ENCODE peak calls at places on chromosomes 11 and 22, in seven cellular contexts. One of them, this sample, is unnamed.

GRCh38 chr22:17587631-17588030 is 24.3 kb downstream of the SLC25A18 start:
- DNase-seq in IMR-90: no peak
- DNase-seq in neuronal stem cell: no peak
- DNase-seq in cardiac fibroblast: no peak
- DNase-seq in H7: no peak
- DNase-seq in choroid plexus epithelial cell: no peak
- DNase-seq in colonic mucosa: no peak
- DNase-seq in this sample: no peak

GRCh38 chr11:91366186-91366585 is 858.4 kb upstream of the FAT3 start:
- DNase-seq in IMR-90: no peak
- DNase-seq in neuronal stem cell: no peak
- DNase-seq in cardiac fibroblast: no peak
- DNase-seq in H7: no peak
- DNase-seq in choroid plexus epithelial cell: no peak
- DNase-seq in colonic mucosa: no peak
- DNase-seq in this sample: no peak

GRCh38 chr11:78453140-78453935 is 35.7 kb upstream of the GAB2 start:
- DNase-seq in IMR-90: peak; percentile 34
- DNase-seq in neuronal stem cell: no peak
- DNase-seq in cardiac fibroblast: no peak
- DNase-seq in H7: no peak
- DNase-seq in choroid plexus epithelial cell: peak; percentile 67
- DNase-seq in colonic mucosa: no peak
- DNase-seq in this sample: no peak

GRCh38 chr11:86743223-86744118 is 56.9 kb upstream of the PRSS23 start:
- DNase-seq in IMR-90: peak; percentile 99
- DNase-seq in neuronal stem cell: no peak
- DNase-seq in cardiac fibroblast: peak; percentile 93
- DNase-seq in H7: no peak
- DNase-seq in choroid plexus epithelial cell: peak; percentile 96
- DNase-seq in colonic mucosa: peak; percentile 27
- DNase-seq in this sample: peak; percentile 49

GRCh38 chr22:39719559-39720450 is 149.3 kb downstream of the CACNA1I start:
- DNase-seq in IMR-90: no peak
- DNase-seq in neuronal stem cell: no peak
- DNase-seq in cardiac fibroblast: no peak
- DNase-seq in H7: peak; percentile 48
- DNase-seq in choroid plexus epithelial cell: peak; percentile 38
- DNase-seq in colonic mucosa: no peak
- DNase-seq in this sample: no peak

GRCh38 chr11:36605221-36606216 is 7.5 kb upstream of the RAG2 start:
- DNase-seq in IMR-90: no peak
- DNase-seq in neuronal stem cell: no peak
- DNase-seq in cardiac fibroblast: no peak
- DNase-seq in H7: no peak
- DNase-seq in choroid plexus epithelial cell: no peak
- DNase-seq in colonic mucosa: no peak
- DNase-seq in this sample: no peak

GRCh38 chr22:24156146-24156914 is 25.0 kb upstream of the SUSD2 start:
- DNase-seq in IMR-90: peak; percentile 52
- DNase-seq in neuronal stem cell: peak; percentile 35
- DNase-seq in cardiac fibroblast: peak; percentile 36
- DNase-seq in H7: peak; percentile 83
- DNase-seq in choroid plexus epithelial cell: peak; percentile 50
- DNase-seq in colonic mucosa: peak; percentile 39
- DNase-seq in this sample: peak; percentile 64

GRCh38 chr11:30143098-30143705 is 87.6 kb upstream of the FSHB start:
- DNase-seq in IMR-90: peak; percentile 15
- DNase-seq in neuronal stem cell: peak; percentile 63
- DNase-seq in cardiac fibroblast: peak; percentile 46
- DNase-seq in H7: peak; percentile 12
- DNase-seq in choroid plexus epithelial cell: peak; percentile 49
- DNase-seq in colonic mucosa: no peak
- DNase-seq in this sample: no peak

GRCh38 chr11:69280994-69281393 is 13.0 kb upstream of the MYEOV start:
- DNase-seq in IMR-90: peak; percentile 64
- DNase-seq in neuronal stem cell: no peak
- DNase-seq in cardiac fibroblast: peak; percentile 76
- DNase-seq in H7: no peak
- DNase-seq in choroid plexus epithelial cell: peak; percentile 81
- DNase-seq in colonic mucosa: no peak
- DNase-seq in this sample: peak; percentile 71

GRCh38 chr11:106858200-106858599 is 160.1 kb downstream of the GUCY1A2 start:
- DNase-seq in IMR-90: no peak
- DNase-seq in neuronal stem cell: no peak
- DNase-seq in cardiac fibroblast: no peak
- DNase-seq in H7: no peak
- DNase-seq in choroid plexus epithelial cell: no peak
- DNase-seq in colonic mucosa: no peak
- DNase-seq in this sample: no peak

GRCh38 chr11:110710520-110711381 is 1.5 kb downstream of the ARHGAP20 start:
- DNase-seq in IMR-90: peak; percentile 51
- DNase-seq in neuronal stem cell: no peak
- DNase-seq in cardiac fibroblast: peak; percentile 38
- DNase-seq in H7: peak; percentile 64
- DNase-seq in choroid plexus epithelial cell: peak; percentile 63
- DNase-seq in colonic mucosa: peak; percentile 34
- DNase-seq in this sample: peak; percentile 58
- H3K4me3 ChIP-seq in IMR-90: peak overlapping the region; percentile 69
- H3K4me3 ChIP-seq in neuronal stem cell: no peak overlapping the region
- H3K4me3 ChIP-seq in cardiac fibroblast: peak overlapping the region; percentile 68
- H3K4me3 ChIP-seq in H7: peak overlapping the region; percentile 49
- H3K4me3 ChIP-seq in choroid plexus epithelial cell: peak overlapping the region; percentile 88
- H3K4me3 ChIP-seq in colonic mucosa: peak overlapping the region; percentile 58
- H3K4me3 ChIP-seq in this sample: peak overlapping the region; percentile 60

DNA sequence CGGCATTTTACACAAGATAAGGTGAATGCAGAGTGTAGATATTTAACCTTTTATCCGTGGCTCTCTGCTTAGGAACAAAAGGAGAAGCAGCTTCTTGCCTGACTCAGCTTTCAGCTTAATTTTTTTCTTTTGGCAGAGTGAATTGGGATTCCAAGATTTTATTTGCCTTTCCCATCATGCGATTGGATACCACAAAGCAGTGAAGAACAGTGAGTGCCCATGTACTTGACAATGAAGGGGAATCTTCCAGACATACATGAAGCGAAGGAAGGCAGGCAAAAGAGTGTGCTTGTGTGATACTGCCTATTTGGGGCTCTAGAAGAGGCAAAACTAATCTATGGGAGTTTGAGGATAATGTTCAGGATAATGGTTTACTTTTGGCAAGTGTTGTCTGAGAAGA is 17.1 kb upstream of the CHKA start:
- DNase-seq in IMR-90: no peak
- DNase-seq in neuronal stem cell: no peak
- DNase-seq in cardiac fibroblast: no peak
- DNase-seq in H7: no peak
- DNase-seq in choroid plexus epithelial cell: no peak
- DNase-seq in colonic mucosa: no peak
- DNase-seq in this sample: no peak
- H3K4me3 ChIP-seq in IMR-90: no peak overlapping the region
- H3K4me3 ChIP-seq in neuronal stem cell: no peak overlapping the region
- H3K4me3 ChIP-seq in cardiac fibroblast: no peak overlapping the region
- H3K4me3 ChIP-seq in H7: no peak overlapping the region
- H3K4me3 ChIP-seq in choroid plexus epithelial cell: no peak overlapping the region
- H3K4me3 ChIP-seq in colonic mucosa: no peak overlapping the region
- H3K4me3 ChIP-seq in this sample: no peak overlapping the region

GRCh38 chr11:93016595-93016994 is 47.1 kb downstream of the MTNR1B start:
- DNase-seq in IMR-90: no peak
- DNase-seq in neuronal stem cell: no peak
- DNase-seq in cardiac fibroblast: no peak
- DNase-seq in H7: no peak
- DNase-seq in choroid plexus epithelial cell: no peak
- DNase-seq in colonic mucosa: no peak
- DNase-seq in this sample: no peak

GRCh38 chr11:93017821-93018690 is 48.6 kb downstream of the MTNR1B start:
- DNase-seq in IMR-90: no peak
- DNase-seq in neuronal stem cell: no peak
- DNase-seq in cardiac fibroblast: peak; percentile 65
- DNase-seq in H7: no peak
- DNase-seq in choroid plexus epithelial cell: peak; percentile 46
- DNase-seq in colonic mucosa: no peak
- DNase-seq in this sample: no peak

GRCh38 chr11:93025558-93026255 is 56.3 kb downstream of the MTNR1B start:
- DNase-seq in IMR-90: no peak
- DNase-seq in neuronal stem cell: no peak
- DNase-seq in cardiac fibroblast: no peak
- DNase-seq in H7: no peak
- DNase-seq in choroid plexus epithelial cell: no peak
- DNase-seq in colonic mucosa: no peak
- DNase-seq in this sample: no peak

GRCh38 chr11:93024376-93024775 is 54.9 kb downstream of the MTNR1B start:
- DNase-seq in IMR-90: peak; percentile 27
- DNase-seq in neuronal stem cell: no peak
- DNase-seq in cardiac fibroblast: peak; percentile 15
- DNase-seq in H7: no peak
- DNase-seq in choroid plexus epithelial cell: no peak
- DNase-seq in colonic mucosa: no peak
- DNase-seq in this sample: no peak

GRCh38 chr11:93020248-93021088 is 51.0 kb downstream of the MTNR1B start:
- DNase-seq in IMR-90: peak; percentile 92
- DNase-seq in neuronal stem cell: peak; percentile 1
- DNase-seq in cardiac fibroblast: peak; percentile 86
- DNase-seq in H7: no peak
- DNase-seq in choroid plexus epithelial cell: peak; percentile 94
- DNase-seq in colonic mucosa: no peak
- DNase-seq in this sample: no peak
- H3K4me3 ChIP-seq in IMR-90: peak overlapping the region; percentile 29
- H3K4me3 ChIP-seq in neuronal stem cell: no peak overlapping the region
- H3K4me3 ChIP-seq in cardiac fibroblast: no peak overlapping the region
- H3K4me3 ChIP-seq in H7: no peak overlapping the region
- H3K4me3 ChIP-seq in choroid plexus epithelial cell: no peak overlapping the region
- H3K4me3 ChIP-seq in colonic mucosa: no peak overlapping the region
- H3K4me3 ChIP-seq in this sample: no peak overlapping the region

GRCh38 chr11:26333906-26334305 is 2.0 kb downstream of the ANO3 start:
- DNase-seq in IMR-90: no peak
- DNase-seq in neuronal stem cell: no peak
- DNase-seq in cardiac fibroblast: peak; percentile 56
- DNase-seq in H7: no peak
- DNase-seq in choroid plexus epithelial cell: peak; percentile 13
- DNase-seq in colonic mucosa: no peak
- DNase-seq in this sample: no peak

GRCh38 chr11:26330255-26330654 is 1.7 kb upstream of the ANO3 start:
- DNase-seq in IMR-90: no peak
- DNase-seq in neuronal stem cell: no peak
- DNase-seq in cardiac fibroblast: no peak
- DNase-seq in H7: no peak
- DNase-seq in choroid plexus epithelial cell: no peak
- DNase-seq in colonic mucosa: no peak
- DNase-seq in this sample: no peak

GRCh38 chr11:26331911-26332571 is at the start of gene ANO3:
- DNase-seq in IMR-90: peak; percentile 73
- DNase-seq in neuronal stem cell: peak; percentile 91
- DNase-seq in cardiac fibroblast: peak; percentile 87
- DNase-seq in H7: peak; percentile 90
- DNase-seq in choroid plexus epithelial cell: peak; percentile 91
- DNase-seq in colonic mucosa: peak; percentile 31
- DNase-seq in this sample: no peak

GRCh38 chr11:26335903-26336302 is 4.0 kb downstream of the ANO3 start:
- DNase-seq in IMR-90: no peak
- DNase-seq in neuronal stem cell: no peak
- DNase-seq in cardiac fibroblast: peak; percentile 12
- DNase-seq in H7: no peak
- DNase-seq in choroid plexus epithelial cell: no peak
- DNase-seq in colonic mucosa: no peak
- DNase-seq in this sample: no peak

DNA sequence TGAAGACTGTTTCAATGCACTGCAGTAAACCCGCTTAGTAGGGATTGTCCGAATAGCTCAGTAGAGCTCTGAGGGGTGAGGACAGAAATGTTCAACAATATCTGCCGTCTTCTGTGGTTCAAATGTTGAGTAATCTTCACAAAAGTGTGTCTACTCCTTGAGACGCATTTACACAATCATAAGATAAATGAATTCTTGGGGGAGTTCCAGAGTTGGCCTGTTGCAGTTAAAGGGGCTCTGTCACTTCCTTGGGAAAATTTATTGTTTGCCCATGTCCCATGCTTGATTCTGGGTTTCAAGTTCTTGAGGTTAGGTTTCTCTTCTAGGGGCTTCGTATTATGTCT is 614 bp downstream of the ANO3 start:
- DNase-seq in IMR-90: no peak
- DNase-seq in neuronal stem cell: no peak
- DNase-seq in cardiac fibroblast: peak; percentile 73
- DNase-seq in H7: no peak
- DNase-seq in choroid plexus epithelial cell: peak; percentile 35
- DNase-seq in colonic mucosa: no peak
- DNase-seq in this sample: no peak
- H3K4me3 ChIP-seq in IMR-90: no peak overlapping the region
- H3K4me3 ChIP-seq in neuronal stem cell: peak overlapping the region; percentile 44
- H3K4me3 ChIP-seq in cardiac fibroblast: peak overlapping the region; percentile 52
- H3K4me3 ChIP-seq in H7: no peak overlapping the region
- H3K4me3 ChIP-seq in choroid plexus epithelial cell: no peak overlapping the region
- H3K4me3 ChIP-seq in colonic mucosa: no peak overlapping the region
- H3K4me3 ChIP-seq in this sample: no peak overlapping the region

GRCh38 chr11:1998861-1999260 is 1.2 kb upstream of the H19 start:
- DNase-seq in IMR-90: no peak
- DNase-seq in neuronal stem cell: no peak
- DNase-seq in cardiac fibroblast: no peak
- DNase-seq in H7: no peak
- DNase-seq in choroid plexus epithelial cell: no peak
- DNase-seq in colonic mucosa: no peak
- DNase-seq in this sample: no peak
- H3K4me3 ChIP-seq in IMR-90: no peak overlapping the region
- H3K4me3 ChIP-seq in neuronal stem cell: no peak overlapping the region
- H3K4me3 ChIP-seq in cardiac fibroblast: no peak overlapping the region
- H3K4me3 ChIP-seq in H7: no peak overlapping the region
- H3K4me3 ChIP-seq in choroid plexus epithelial cell: no peak overlapping the region
- H3K4me3 ChIP-seq in colonic mucosa: no peak overlapping the region
- H3K4me3 ChIP-seq in this sample: no peak overlapping the region

GRCh38 chr22:29032014-29032475 is 29.6 kb downstream of the C22orf31 start:
- DNase-seq in IMR-90: no peak
- DNase-seq in neuronal stem cell: no peak
- DNase-seq in cardiac fibroblast: peak; percentile 7
- DNase-seq in H7: peak; percentile 57
- DNase-seq in choroid plexus epithelial cell: peak; percentile 26
- DNase-seq in colonic mucosa: no peak
- DNase-seq in this sample: no peak
- H3K4me3 ChIP-seq in IMR-90: no peak overlapping the region
- H3K4me3 ChIP-seq in neuronal stem cell: no peak overlapping the region
- H3K4me3 ChIP-seq in cardiac fibroblast: peak overlapping the region; percentile 30
- H3K4me3 ChIP-seq in H7: no peak overlapping the region
- H3K4me3 ChIP-seq in choroid plexus epithelial cell: no peak overlapping the region
- H3K4me3 ChIP-seq in colonic mucosa: no peak overlapping the region
- H3K4me3 ChIP-seq in this sample: no peak overlapping the region

This sample was measured in Peyer's patch.